ENCODE peak calls at places on chromosomes 2 and 18, in ten cellular contexts. E is NAMALWA; M is activated CD4-positive, alpha-beta T cell treated with anti-CD3 and anti-CD28 coated beads, Interleukin-2, amount 50 U/mL, for 4 hours; I is cardiac fibroblast; V is amniotic stem cell; T is NCI-H2029; U is stimulated activated CD8-positive, alpha-beta memory T cell treated with anti-CD3 and anti-CD28 coated beads, Interleukin-4, amount 100 ng/mL, for 4 hours; D is endodermal cell; R is LHCN-M2; X is naive B cell. C is an unnamed sample.

GRCh38 chr2:217597140-217597539 is 405.7 kb downstream of the TNS1 start:
- DNase-seq in E (no peak), M (no peak), I (no peak), V (no peak), T (no peak), U (no peak), D (no peak), R (no peak), X (no peak), C (no peak)

GRCh38 chr2:8605350-8606065 is 76.3 kb upstream of the ID2 start:
- DNase-seq in E (no peak), M (no peak), I (peak; percentile 26), V (no peak), T (no peak), U (no peak), D (peak; percentile 45), R (peak; percentile 52), X (no peak), C (no peak)

GRCh38 chr2:228983700-228984099 is 287.4 kb downstream of the PID1 start:
- DNase-seq in E (peak; percentile 28), M (no peak), I (no peak), V (no peak), T (no peak), U (no peak), D (no peak), R (no peak), X (no peak), C (no peak)

GRCh38 chr18:33123852-33124251 is 316.7 kb downstream of the CCDC178 start:
- DNase-seq in E (no peak), M (no peak), I (no peak), V (no peak), T (peak; percentile 70), U (no peak), D (no peak), R (no peak), X (no peak), C (no peak)

GRCh38 chr18:70641156-70641775 is 352.4 kb downstream of the SOCS6 start:
- DNase-seq in E (no peak), M (no peak), I (no peak), V (no peak), T (no peak), U (no peak), D (no peak), R (no peak), X (no peak), C (no peak)

GRCh38 chr18:27901424-27902226 is 275.3 kb downstream of the CDH2 start:
- DNase-seq in E (no peak), M (no peak), I (no peak), V (no peak), T (no peak), U (no peak), D (no peak), R (no peak), X (no peak), C (no peak)

GRCh38 chr18:70291295-70291574 is 2.4 kb downstream of the SOCS6 start:
- DNase-seq in E (no peak), M (no peak), I (no peak), V (no peak), T (no peak), U (no peak), D (no peak), R (no peak), X (no peak), C (no peak)

GRCh38 chr2:194514281-194514680 is 1142.7 kb upstream of the SLC39A10 start:
- DNase-seq in E (no peak), M (no peak), I (no peak), V (no peak), T (no peak), U (no peak), D (no peak), R (no peak), X (no peak), C (no peak)

GRCh38 chr18:79856119-79857080 is 58.7 kb downstream of the KCNG2 start:
- DNase-seq in E (peak; percentile 73), M (no peak), I (peak; percentile 51), V (no peak), T (no peak), U (no peak), D (peak; percentile 85), R (peak; percentile 94), X (peak; percentile 15), C (peak; percentile 9)

GRCh38 chr18:77619523-77619922 is 369.9 kb downstream of the GALR1 start:
- DNase-seq in E (no peak), M (no peak), I (no peak), V (no peak), T (no peak), U (no peak), D (no peak), R (no peak), X (no peak), C (no peak)

GRCh38 chr2:109459485-109459884 is 154.3 kb downstream of the SEPTIN10 start:
- DNase-seq in E (no peak), M (no peak), I (no peak), V (no peak), T (no peak), U (no peak), D (peak; percentile 25), R (peak; percentile 87), X (no peak), C (no peak)

GRCh38 chr2:55862269-55862668 is 61.3 kb downstream of the EFEMP1 start:
- DNase-seq in E (peak; percentile 28), M (no peak), I (peak; percentile 99), V (peak; percentile 78), T (no peak), U (no peak), D (no peak), R (peak; percentile 88), X (no peak), C (no peak)

GRCh38 chr2:72911256-72911655 is 6.1 kb upstream of the EMX1 start:
- DNase-seq in E (no peak), M (no peak), I (no peak), V (no peak), T (no peak), U (no peak), D (peak; percentile 20), R (no peak), X (no peak), C (no peak)

GRCh38 chr2:85811173-85811849 is 57.5 kb downstream of the ATOH8 start:
- DNase-seq in E (no peak), M (no peak), I (peak; percentile 66), V (peak; percentile 20), T (no peak), U (no peak), D (no peak), R (no peak), X (no peak), C (no peak)

GRCh38 chr2:18626256-18626668 is 36.9 kb upstream of the NT5C1B start:
- DNase-seq in E (no peak), M (no peak), I (peak; percentile 84), V (no peak), T (no peak), U (no peak), D (no peak), R (peak; percentile 87), X (no peak), C (no peak)

GRCh38 chr2:236334122-236334876 is 70.1 kb upstream of the ASB18 start:
- DNase-seq in E (no peak), M (no peak), I (no peak), V (no peak), T (no peak), U (no peak), D (no peak), R (no peak), X (no peak), C (no peak)

GRCh38 chr18:56641714-56642331 is 3.4 kb upstream of the TXNL1 start:
- DNase-seq in E (no peak), M (no peak), I (peak; percentile 50), V (no peak), T (no peak), U (no peak), D (no peak), R (peak; percentile 11), X (no peak), C (no peak)

GRCh38 chr2:50014168-50014567 is 859.9 kb upstream of the FSHR start:
- DNase-seq in E (no peak), M (no peak), I (no peak), V (no peak), T (no peak), U (no peak), D (no peak), R (no peak), X (no peak), C (no peak)

GRCh38 chr2:75737961-75738360 is 27.2 kb upstream of the GCFC2 start:
- DNase-seq in E (no peak), M (no peak), I (no peak), V (no peak), T (no peak), U (no peak), D (no peak), R (no peak), X (no peak), C (no peak)

GRCh38 chr2:204967199-204967995 is 422.1 kb downstream of the PARD3B start:
- DNase-seq in E (no peak), M (peak; percentile 17), I (no peak), V (no peak), T (no peak), U (no peak), D (no peak), R (no peak), X (no peak), C (no peak)

GRCh38 chr2:134782792-134783191 is 55.6 kb upstream of the ACMSD start:
- DNase-seq in E (peak; percentile 74), M (no peak), I (peak; percentile 19), V (peak; percentile 2), T (no peak), U (no peak), D (peak; percentile 50), R (peak; percentile 50), X (no peak), C (peak; percentile 52)

C was measured in OCI-LY7.